ENCODE peak calls at places on chromosomes 1 and 21, in four cellular contexts. D is coronary artery, O is Peyer's patch, X is aorta. P is an unnamed sample.

GRCh38 chr1:212774584-212774983 is 17.0 kb downstream of the NSL1 start:
- DNase-seq in D (no peak), O (no peak), X (no peak), P (no peak)

GRCh38 chr1:29256979-29257804 is 20.9 kb downstream of the PTPRU start:
- DNase-seq in D (no peak), O (peak; percentile 48), X (no peak), P (peak; percentile 20)

GRCh38 chr1:91901231-91901630 is 15.3 kb upstream of the TGFBR3 start:
- DNase-seq in D (no peak), O (no peak), X (no peak), P (no peak)

GRCh38 chr1:15320267-15320666 is 73.2 kb downstream of the FHAD1 start:
- DNase-seq in D (no peak), O (no peak), X (no peak), P (no peak)

GRCh38 chr1:18938008-18938706 is 18.3 kb downstream of the IFFO2 start:
- DNase-seq in D (no peak), O (no peak), X (no peak), P (peak; percentile 69)

GRCh38 chr1:89681045-89681729 is 48.3 kb downstream of the LRRC8C start:
- DNase-seq in D (no peak), O (no peak), X (no peak), P (no peak)

GRCh38 chr1:38117444-38117887 is 70.9 kb upstream of the POU3F1 start:
- DNase-seq in D (no peak), O (no peak), X (no peak), P (no peak)

GRCh38 chr21:36747815-36748381 is 49.0 kb downstream of the SIM2 start:
- DNase-seq in D (no peak), O (no peak), X (no peak), P (peak; percentile 75)

GRCh38 chr1:155179107-155180031 is 5.7 kb downstream of the TRIM46 start:
- DNase-seq in D (peak; percentile 71), O (peak; percentile 45), X (peak; percentile 53), P (peak; percentile 72)

GRCh38 chr1:164320780-164321683 is 238.0 kb upstream of the PBX1 start:
- DNase-seq in D (no peak), O (no peak), X (peak; percentile 44), P (no peak)

GRCh38 chr21:45942755-45943629 is 38.6 kb upstream of the COL6A1 start:
- DNase-seq in D (no peak), O (no peak), X (no peak), P (peak; percentile 71)

GRCh38 chr1:80445021-80445420 is 1355.7 kb upstream of the ADGRL2 start:
- DNase-seq in D (no peak), O (no peak), X (no peak), P (no peak)

GRCh38 chr21:18168108-18168507 is 76.5 kb upstream of the CHODL start:
- DNase-seq in D (no peak), O (no peak), X (no peak), P (no peak)

GRCh38 chr1:40059292-40059959 is 18.9 kb downstream of the CAP1 start:
- DNase-seq in D (no peak), O (no peak), X (no peak), P (no peak)

GRCh38 chr1:6890686-6891085 is 105.4 kb downstream of the CAMTA1 start:
- DNase-seq in D (no peak), O (no peak), X (no peak), P (no peak)

GRCh38 chr21:37987668-37988067 is 71.4 kb upstream of the KCNJ6 start:
- DNase-seq in D (no peak), O (no peak), X (no peak), P (no peak)
- H3K4me3 ChIP-seq in D (no peak overlapping the region), O (no peak overlapping the region), X (no peak overlapping the region), P (no peak overlapping the region)

GRCh38 chr1:22849770-22850169 is 122.9 kb downstream of the LACTBL1 start:
- DNase-seq in D (no peak), O (no peak), X (no peak), P (no peak)

GRCh38 chr1:22847709-22848108 is 125.0 kb downstream of the LACTBL1 start:
- DNase-seq in D (no peak), O (no peak), X (no peak), P (no peak)

GRCh38 chr1:22847249-22847648 is 125.4 kb downstream of the LACTBL1 start:
- DNase-seq in D (no peak), O (no peak), X (no peak), P (no peak)

GRCh38 chr1:22850281-22850680 is 122.4 kb downstream of the LACTBL1 start:
- DNase-seq in D (no peak), O (no peak), X (no peak), P (no peak)

GRCh38 chr1:22848374-22848773 is 124.3 kb downstream of the LACTBL1 start:
- DNase-seq in D (no peak), O (no peak), X (no peak), P (no peak)
- H3K4me3 ChIP-seq in D (no peak overlapping the region), O (no peak overlapping the region), X (no peak overlapping the region), P (no peak overlapping the region)

GRCh38 chr1:44425327-44426082 is 20.4 kb downstream of the RNF220 start:
- DNase-seq in D (no peak), O (no peak), X (no peak), P (no peak)

GRCh38 chr1:44421374-44422028 is 16.4 kb downstream of the RNF220 start:
- DNase-seq in D (no peak), O (no peak), X (no peak), P (no peak)

GRCh38 chr1:44420535-44420934 is 15.5 kb downstream of the RNF220 start:
- DNase-seq in D (no peak), O (no peak), X (no peak), P (no peak)

GRCh38 chr1:44422161-44422560 is 17.1 kb downstream of the RNF220 start:
- DNase-seq in D (no peak), O (no peak), X (no peak), P (no peak)

GRCh38 chr1:44423706-44424546 is 18.9 kb downstream of the RNF220 start:
- DNase-seq in D (no peak), O (no peak), X (peak; percentile 72), P (no peak)
- H3K4me3 ChIP-seq in D (peak overlapping the region; percentile 19), O (no peak overlapping the region), X (no peak overlapping the region), P (no peak overlapping the region)

GRCh38 chr21:42218836-42219605 is at the start of gene ABCG1:
- DNase-seq in D (no peak), O (peak; percentile 78), X (peak; percentile 63), P (peak; percentile 91)

GRCh38 chr21:42222386-42222785 is 3.4 kb downstream of the ABCG1 start:
- DNase-seq in D (no peak), O (peak; percentile 40), X (no peak), P (no peak)

GRCh38 chr21:42219606-42220137 is 732 bp downstream of the ABCG1 start:
- DNase-seq in D (no peak), O (peak; percentile 64), X (peak; percentile 64), P (peak; percentile 92)

GRCh38 chr21:42221581-42222345 is 2.8 kb downstream of the ABCG1 start:
- DNase-seq in D (peak; percentile 73), O (peak; percentile 44), X (no peak), P (no peak)

DNA sequence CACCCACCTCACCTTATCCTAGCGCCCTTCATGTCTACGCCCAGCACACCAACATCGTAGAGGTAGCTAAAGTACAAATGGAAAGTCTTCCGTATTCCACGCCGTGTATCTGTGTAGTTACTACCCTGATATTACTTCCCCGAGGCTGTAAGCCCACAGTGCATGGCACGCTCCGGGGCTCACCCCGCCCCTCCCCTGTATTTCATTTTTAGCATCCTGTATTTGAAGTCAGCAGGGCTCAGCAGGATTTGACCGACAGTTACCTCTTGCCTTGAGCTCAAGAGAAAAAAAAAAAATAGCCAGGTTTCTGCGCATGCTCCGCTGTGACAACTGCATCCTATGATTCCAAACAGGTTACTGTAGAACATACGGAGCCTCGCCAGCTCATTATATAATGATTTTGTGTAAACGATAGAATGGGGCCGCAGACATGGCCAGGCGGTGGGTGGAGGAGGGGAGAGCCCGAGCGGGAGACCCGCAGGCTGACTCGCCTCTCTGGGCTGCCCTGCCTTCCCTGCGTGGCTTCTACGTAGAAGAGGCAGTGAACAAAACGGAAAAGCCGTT is 1.3 kb downstream of the ABCG1 start:
- DNase-seq in D (no peak), O (peak; percentile 92), X (peak; percentile 78), P (peak; percentile 92)
- H3K4me3 ChIP-seq in D (peak overlapping the region; percentile 70), O (peak overlapping the region; percentile 80), X (peak overlapping the region; percentile 38), P (peak overlapping the region; percentile 76)

DNA sequence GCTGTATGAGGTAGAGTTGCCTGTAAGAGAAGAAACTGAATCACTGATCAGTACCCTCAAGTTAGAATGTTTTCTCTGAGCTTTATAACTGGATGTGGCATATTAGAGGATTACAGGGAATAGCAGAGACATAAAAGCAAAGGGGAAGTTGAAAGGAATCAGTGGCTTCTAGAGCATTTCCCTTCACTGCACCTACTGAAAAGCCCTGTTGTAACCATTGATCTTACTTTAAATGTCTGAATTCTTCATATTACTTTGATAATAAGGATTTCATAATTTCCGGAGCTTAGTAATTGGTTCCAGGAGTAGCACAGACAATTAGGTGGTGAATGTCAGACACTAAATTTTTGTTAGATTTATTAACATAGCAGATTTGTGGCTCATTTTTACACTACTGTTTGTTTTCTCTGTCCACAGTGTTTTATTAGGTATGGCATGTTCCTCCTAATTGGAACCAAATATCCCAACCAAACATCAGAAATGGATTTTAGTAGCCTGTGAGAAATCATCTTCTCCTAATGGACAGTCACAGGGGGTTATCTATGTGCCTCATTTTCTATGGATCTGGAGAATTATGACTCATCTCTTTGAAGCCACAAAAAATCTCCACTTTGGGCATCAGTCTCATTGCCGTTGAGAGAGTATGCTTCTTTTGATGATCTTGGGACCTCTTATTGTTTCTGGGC is 100.5 kb downstream of the GIPC2 start:
- DNase-seq in D (no peak), O (no peak), X (no peak), P (no peak)
- H3K4me3 ChIP-seq in D (no peak overlapping the region), O (no peak overlapping the region), X (no peak overlapping the region), P (no peak overlapping the region)

DNA sequence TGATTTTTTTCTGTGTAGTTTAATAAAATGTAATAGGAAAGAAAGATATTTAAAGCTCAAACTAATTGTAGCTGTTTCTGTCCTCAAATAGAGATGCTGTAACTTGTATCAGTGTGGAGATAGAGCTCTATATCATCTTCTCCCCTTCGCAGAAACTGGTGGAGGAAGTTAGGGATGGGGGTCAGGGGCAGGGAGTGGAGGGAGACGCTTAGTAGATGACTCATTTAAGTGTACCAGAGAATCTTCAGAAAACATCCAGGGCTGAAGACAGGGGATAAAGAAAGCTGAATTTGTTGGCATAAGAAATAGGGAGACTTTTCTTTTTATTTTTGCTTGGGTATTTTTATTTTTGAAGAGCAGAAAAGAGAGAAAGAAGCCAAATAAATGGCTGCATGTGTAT is 282.6 kb upstream of the DPYD start:
- DNase-seq in D (no peak), O (no peak), X (no peak), P (no peak)
- H3K4me3 ChIP-seq in D (no peak overlapping the region), O (no peak overlapping the region), X (no peak overlapping the region), P (no peak overlapping the region)

DNA sequence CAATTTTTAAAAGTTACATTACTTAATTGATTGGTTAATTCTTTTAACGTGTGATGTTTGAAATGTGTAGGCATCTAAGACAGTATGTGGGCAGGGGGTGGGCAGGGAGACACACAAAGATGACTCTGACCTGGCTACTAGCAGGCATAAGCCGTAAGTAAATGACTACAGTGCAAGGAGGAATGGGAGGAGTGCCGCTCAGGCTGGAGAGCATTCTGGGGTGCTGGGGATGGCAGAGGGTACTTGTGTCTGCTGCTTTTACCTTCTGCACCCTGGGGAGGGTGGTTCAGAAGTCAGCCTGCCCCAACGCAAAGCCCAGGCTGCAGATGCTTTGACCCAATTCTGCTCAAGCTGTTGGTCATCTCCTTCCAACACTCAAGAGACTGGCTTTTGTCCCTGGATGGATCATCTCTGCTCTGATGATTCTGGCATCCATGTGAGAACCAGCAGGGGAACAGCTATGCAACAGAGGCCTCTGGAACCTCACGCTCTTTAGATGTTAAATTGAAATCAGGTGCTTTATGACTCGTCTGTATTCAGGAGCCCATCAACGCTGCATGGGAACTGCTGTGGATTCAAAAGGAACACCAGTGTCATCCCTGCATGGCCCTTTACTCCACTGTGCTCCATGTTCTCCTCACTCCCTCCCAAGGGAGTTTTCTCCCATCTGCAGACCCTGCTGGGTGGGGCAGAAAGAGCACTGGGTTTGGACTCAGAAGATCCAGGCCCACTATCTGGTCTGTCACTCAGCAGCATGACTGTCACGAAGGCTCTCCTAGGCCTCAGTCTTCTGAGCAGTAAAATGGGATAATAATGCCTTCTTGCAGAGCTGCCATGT is 78.8 kb downstream of the FAM78B start:
- DNase-seq in D (no peak), O (no peak), X (no peak), P (no peak)
- H3K4me3 ChIP-seq in D (no peak overlapping the region), O (no peak overlapping the region), X (no peak overlapping the region), P (no peak overlapping the region)